ENCODE peak calls at places on chromosomes 12 and 14, in eight cellular contexts. S, G, C, Y, X, H, R and P are unnamed samples. For H3K4me1, the result is how much of the 10 kb centered on the place peaks cover.

GRCh38 chr14:104604461-104605449 is at the start of gene TMEM179:
- DNase-seq in S (no peak), G (peak), C (no peak), Y (no peak), X (no peak), H (peak), R (no peak), P (peak)

GRCh38 chr14:72677664-72678063 is 216.2 kb downstream of the DPF3 start:
- DNase-seq in S (no peak), G (no peak), C (no peak), Y (no peak), X (no peak), H (peak), R (no peak), P (no peak)

GRCh38 chr14:75299064-75299463 is 20.4 kb downstream of the FOS start:
- DNase-seq in S (peak), G (peak), C (no peak), Y (no peak), X (no peak), H (peak), R (no peak), P (no peak)

GRCh38 chr14:22895402-22895801 is 12.4 kb downstream of the REM2 start:
- DNase-seq in S (no peak), G (no peak), C (no peak), Y (no peak), X (no peak), H (no peak), R (no peak), P (no peak)

GRCh38 chr12:103665971-103666370 is 78.9 kb downstream of the STAB2 start:
- DNase-seq in S (no peak), G (no peak), C (no peak), Y (no peak), X (no peak), H (no peak), R (no peak), P (no peak)

GRCh38 chr12:6416596-6416995 is 28.2 kb upstream of the CD27 start:
- DNase-seq in S (no peak), G (peak), C (no peak), Y (no peak), X (no peak), H (no peak), R (no peak), P (no peak)

GRCh38 chr14:58362798-58363412 is 32.8 kb upstream of the TOMM20L start:
- DNase-seq in S (no peak), G (peak), C (no peak), Y (no peak), X (peak), H (peak), R (peak), P (no peak)

GRCh38 chr14:103281496-103282231 is 52.4 kb upstream of the EIF5 start:
- DNase-seq in S (no peak), G (peak), C (no peak), Y (no peak), X (peak), H (peak), R (no peak), P (no peak)

GRCh38 chr12:67669925-67670631 is 21.5 kb downstream of the DYRK2 start:
- DNase-seq in S (no peak), G (no peak), C (no peak), Y (no peak), X (no peak), H (no peak), R (no peak), P (no peak)

DNA sequence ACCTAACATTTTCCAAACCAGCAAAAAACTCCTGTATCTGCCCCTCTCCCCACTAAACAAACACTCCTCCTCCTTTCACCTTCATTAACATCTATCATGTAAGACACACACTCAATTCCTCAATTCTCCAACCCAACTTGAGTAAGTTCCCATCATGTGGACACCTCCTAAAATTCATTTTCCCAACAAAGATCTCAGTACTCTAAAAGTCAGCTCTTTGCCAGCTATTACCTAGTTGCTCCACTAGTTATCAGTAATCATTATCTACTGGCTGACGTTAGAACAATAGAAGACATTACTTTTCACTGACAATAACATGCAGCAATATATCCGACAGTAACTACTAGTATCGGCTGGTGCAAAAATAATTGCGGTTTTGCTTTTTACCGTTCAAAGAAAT is 42.1 kb downstream of the HNRNPC start:
- DNase-seq in S (no peak), G (no peak), C (no peak), Y (no peak), X (no peak), H (no peak), R (no peak), P (no peak)
- H3K4me1 ChIP-seq in S (under half), G (under half), C (under half), Y (under half), X (under half), H (under half), R (under half), P (under half)

GRCh38 chr12:57611116-57611809 is at the start of gene ARHGEF25:
- DNase-seq in S (peak), G (peak), C (peak), Y (no peak), X (peak), H (no peak), R (peak), P (peak)
- H3K4me3 ChIP-seq in S (peak), G (peak), C (peak), Y (peak), X (peak), H (peak), R (peak), P (peak)

DNA sequence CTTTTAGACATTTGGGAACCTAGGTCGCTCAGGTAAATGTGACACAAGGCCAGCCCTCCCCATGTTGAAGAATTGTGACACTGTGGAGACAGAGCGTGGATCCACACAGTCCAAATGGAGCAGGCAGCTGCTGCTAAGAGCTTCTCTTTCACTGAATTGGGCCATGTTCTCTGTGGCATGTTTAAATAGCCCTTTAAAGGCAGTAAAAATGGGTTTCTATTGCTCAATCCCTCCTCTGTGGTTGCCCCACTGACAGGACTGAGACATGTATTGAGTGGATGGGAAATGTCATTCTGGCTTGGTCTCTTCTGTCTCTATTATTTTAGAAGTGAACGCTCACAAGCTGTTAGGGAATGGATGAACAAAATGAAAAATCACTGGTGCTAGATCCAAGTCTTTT is 84.0 kb upstream of the PRICKLE1 start:
- DNase-seq in S (no peak), G (peak), C (no peak), Y (no peak), X (no peak), H (no peak), R (no peak), P (no peak)
- H3K4me1 ChIP-seq in S (under half), G (under half), C (under half), Y (under half), X (under half), H (under half), R (under half), P (under half)

DNA sequence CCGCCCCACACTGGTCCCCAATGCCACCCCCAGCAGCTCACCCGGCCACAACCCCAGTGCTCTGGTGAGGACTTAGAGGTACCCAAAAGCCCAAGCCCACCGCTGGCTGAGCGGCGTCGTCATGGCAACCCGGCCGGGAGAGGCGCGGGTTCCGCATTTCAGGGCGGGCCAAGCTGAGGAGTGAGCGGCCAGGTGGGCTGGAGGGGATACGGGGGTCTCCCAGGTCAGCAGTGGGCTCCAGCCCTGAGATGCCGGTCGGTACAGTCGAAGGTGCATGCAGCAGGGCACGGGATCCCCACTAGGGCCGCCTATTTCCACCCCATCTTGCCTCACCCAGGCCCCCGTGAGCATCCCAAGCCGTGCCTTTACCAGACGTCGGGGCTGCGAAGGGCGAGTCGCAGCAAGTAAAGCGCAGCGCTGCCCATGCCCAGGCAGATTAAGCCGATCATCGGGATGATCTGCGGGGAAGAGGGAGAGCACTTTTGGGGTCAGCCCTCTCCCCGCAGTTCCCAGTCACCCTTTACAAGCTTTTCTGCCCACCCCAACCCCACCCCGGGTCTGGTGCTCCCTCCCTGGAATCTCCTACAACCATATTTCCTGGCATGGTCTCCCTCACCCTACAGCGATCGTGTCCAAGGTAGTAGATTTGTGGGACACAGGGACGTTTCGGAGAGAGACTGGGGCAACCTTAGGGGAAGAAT is 6.9 kb downstream of the SHMT2 start:
- DNase-seq in S (no peak), G (no peak), C (peak), Y (no peak), X (no peak), H (no peak), R (no peak), P (no peak)
- H3K4me3 ChIP-seq in S (no peak), G (no peak), C (no peak), Y (no peak), X (no peak), H (no peak), R (no peak), P (no peak)

GRCh38 chr12:1716911-1717310 is 26.0 kb downstream of the ADIPOR2 start:
- DNase-seq in S (no peak), G (peak), C (no peak), Y (no peak), X (no peak), H (no peak), R (no peak), P (no peak)

GRCh38 chr12:1720494-1720893 is 29.6 kb downstream of the ADIPOR2 start:
- DNase-seq in S (no peak), G (no peak), C (no peak), Y (no peak), X (no peak), H (no peak), R (no peak), P (no peak)

GRCh38 chr12:1719139-1719538 is 28.3 kb downstream of the ADIPOR2 start:
- DNase-seq in S (no peak), G (peak), C (no peak), Y (no peak), X (no peak), H (no peak), R (no peak), P (no peak)

GRCh38 chr12:1716215-1716862 is 25.5 kb downstream of the ADIPOR2 start:
- DNase-seq in S (no peak), G (no peak), C (no peak), Y (no peak), X (no peak), H (no peak), R (peak), P (no peak)
- H3K4me1 ChIP-seq in S (under half), G (under half), C (under half), Y (under half), X (under half), H (under half), R (under half), P (under half)

DNA sequence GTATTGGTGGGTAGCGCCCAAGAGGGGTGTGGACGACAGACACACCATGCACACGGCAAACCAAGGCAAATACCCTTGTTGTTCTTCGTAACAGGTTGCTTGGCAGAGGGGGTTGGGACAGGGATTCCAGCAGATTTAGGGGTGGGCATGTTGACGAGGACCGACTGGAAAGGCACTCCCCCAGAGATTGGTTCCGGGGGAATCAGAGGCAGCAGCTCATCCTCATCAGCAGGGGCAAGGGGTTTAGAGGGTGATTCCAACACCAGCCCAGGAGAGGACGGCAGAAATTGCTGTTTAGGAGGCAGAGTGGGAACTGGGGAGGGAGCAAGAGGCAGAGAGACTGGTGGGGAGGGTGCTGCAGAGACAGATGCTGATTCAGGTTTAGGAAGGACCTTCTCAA is 9.3 kb downstream of the NACA start:
- DNase-seq in S (no peak), G (no peak), C (no peak), Y (no peak), X (no peak), H (no peak), R (no peak), P (no peak)
- H3K4me3 ChIP-seq in S (no peak), G (no peak), C (no peak), Y (no peak), X (no peak), H (no peak), R (peak), P (no peak)

DNA sequence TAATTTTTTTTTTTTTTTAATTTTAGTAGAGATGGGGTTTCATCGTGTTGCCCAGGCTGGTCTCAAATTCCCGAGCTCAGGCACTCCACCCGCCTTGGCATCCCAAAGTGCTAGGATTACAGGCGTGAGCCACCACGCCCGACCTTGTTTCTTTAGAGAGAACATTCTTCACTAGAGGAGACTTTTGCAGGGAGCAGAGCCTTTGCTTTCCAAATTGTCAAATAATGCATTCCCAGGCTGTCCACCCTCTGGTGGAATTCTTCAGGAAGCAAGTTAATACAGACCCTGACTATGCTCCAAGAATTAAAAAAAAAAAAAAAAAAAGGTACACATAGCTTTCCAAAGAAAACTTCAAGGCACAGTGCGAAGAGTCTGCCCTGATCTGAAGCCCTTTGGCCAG is 6.8 kb downstream of the ALDH1L2 start:
- DNase-seq in S (no peak), G (peak), C (no peak), Y (no peak), X (no peak), H (no peak), R (no peak), P (no peak)
- H3K4me1 ChIP-seq in S (under half), G (under half), C (under half), Y (under half), X (under half), H (under half), R (under half), P (under half)

DNA sequence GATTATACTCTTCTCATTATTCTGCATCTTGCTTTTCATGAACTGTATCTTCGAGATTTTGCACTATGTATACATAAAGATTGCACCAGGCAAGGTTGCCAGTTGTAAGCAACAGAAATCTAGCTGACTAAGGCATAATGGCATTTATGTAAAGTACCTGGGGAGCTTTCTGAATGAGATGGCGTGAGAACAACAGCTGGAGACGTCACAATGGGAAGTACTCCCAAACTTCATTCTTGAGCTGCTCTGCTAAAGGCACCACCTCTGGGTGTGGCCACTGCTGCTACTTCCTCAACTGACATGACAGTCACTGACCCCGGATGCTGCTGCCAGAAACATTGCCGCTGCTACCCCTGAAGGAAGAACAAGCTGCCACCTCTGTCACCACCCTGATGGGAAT is 220.7 kb downstream of the NOVA1 start:
- DNase-seq in S (no peak), G (no peak), C (no peak), Y (no peak), X (no peak), H (no peak), R (no peak), P (no peak)
- H3K4me3 ChIP-seq in S (no peak), G (no peak), C (no peak), Y (no peak), X (no peak), H (no peak), R (no peak), P (no peak)

GRCh38 chr12:91846466-91847055 is 299.1 kb downstream of the BTG1 start:
- DNase-seq in S (no peak), G (peak), C (no peak), Y (no peak), X (no peak), H (no peak), R (peak), P (no peak)
- H3K4me1 ChIP-seq in S (under half), G (under half), C (under half), Y (under half), X (under half), H (under half), R (under half), P (under half)